ENCODE peak calls at places on chromosomes 7 and 10, in ten cellular contexts. One of them, this sample, is unnamed.

GRCh38 chr10:116741391-116742351 is 695 bp downstream of the HSPA12A start:
- DNase-seq in stimulated activated naive B cell treated with anti-CD40 and anti-IgM and Interleukin-4, amounts not matched to agents 10 μg/mL and 1 μg/mL and 100 μg/mL, for 72 hours: no peak
- DNase-seq in fibroblast of gingiva: no peak
- DNase-seq in stomach: no peak
- DNase-seq in PC-3: no peak
- DNase-seq in ELR: peak
- DNase-seq in activated T-helper 1 cell treated with anti-CD3 and anti-CD28 coated beads, Interleukin-2, amount 50 U/mL, for 16 hours: no peak
- DNase-seq in uterus: peak
- DNase-seq in T-helper 9 cell: no peak
- DNase-seq in amygdala: peak
- DNase-seq in this sample: no peak

GRCh38 chr7:18212788-18213187 is 185.1 kb upstream of the PRPS1L1 start:
- DNase-seq in fibroblast of gingiva: peak
- DNase-seq in amygdala: no peak
- DNase-seq in stimulated activated naive B cell treated with anti-CD40 and anti-IgM and Interleukin-4, amounts not matched to agents 10 μg/mL and 1 μg/mL and 100 μg/mL, for 72 hours: no peak
- DNase-seq in stomach: no peak
- DNase-seq in activated T-helper 1 cell treated with anti-CD3 and anti-CD28 coated beads, Interleukin-2, amount 50 U/mL, for 16 hours: no peak
- DNase-seq in ELR: no peak
- DNase-seq in uterus: peak
- DNase-seq in PC-3: no peak
- DNase-seq in T-helper 9 cell: no peak
- DNase-seq in this sample: no peak

GRCh38 chr7:38465946-38466345 is 165.2 kb downstream of the AMPH start:
- DNase-seq in uterus: no peak
- DNase-seq in stomach: no peak
- DNase-seq in T-helper 9 cell: no peak
- DNase-seq in activated T-helper 1 cell treated with anti-CD3 and anti-CD28 coated beads, Interleukin-2, amount 50 U/mL, for 16 hours: no peak
- DNase-seq in PC-3: no peak
- DNase-seq in amygdala: no peak
- DNase-seq in ELR: no peak
- DNase-seq in stimulated activated naive B cell treated with anti-CD40 and anti-IgM and Interleukin-4, amounts not matched to agents 10 μg/mL and 1 μg/mL and 100 μg/mL, for 72 hours: no peak
- DNase-seq in fibroblast of gingiva: peak
- DNase-seq in this sample: peak

GRCh38 chr7:131786204-131786603 is 229.8 kb upstream of the PODXL start:
- DNase-seq in fibroblast of gingiva: no peak
- DNase-seq in amygdala: no peak
- DNase-seq in stimulated activated naive B cell treated with anti-CD40 and anti-IgM and Interleukin-4, amounts not matched to agents 10 μg/mL and 1 μg/mL and 100 μg/mL, for 72 hours: no peak
- DNase-seq in PC-3: no peak
- DNase-seq in activated T-helper 1 cell treated with anti-CD3 and anti-CD28 coated beads, Interleukin-2, amount 50 U/mL, for 16 hours: no peak
- DNase-seq in uterus: no peak
- DNase-seq in T-helper 9 cell: no peak
- DNase-seq in ELR: no peak
- DNase-seq in stomach: no peak
- DNase-seq in this sample: peak

GRCh38 chr7:45579386-45579785 is 5.2 kb downstream of the ADCY1 start:
- DNase-seq in stomach: no peak
- DNase-seq in ELR: no peak
- DNase-seq in T-helper 9 cell: no peak
- DNase-seq in fibroblast of gingiva: no peak
- DNase-seq in stimulated activated naive B cell treated with anti-CD40 and anti-IgM and Interleukin-4, amounts not matched to agents 10 μg/mL and 1 μg/mL and 100 μg/mL, for 72 hours: no peak
- DNase-seq in activated T-helper 1 cell treated with anti-CD3 and anti-CD28 coated beads, Interleukin-2, amount 50 U/mL, for 16 hours: no peak
- DNase-seq in PC-3: no peak
- DNase-seq in amygdala: no peak
- DNase-seq in uterus: no peak
- DNase-seq in this sample: no peak

GRCh38 chr10:12308102-12308501 is 41.2 kb upstream of the CAMK1D start:
- DNase-seq in PC-3: no peak
- DNase-seq in stomach: no peak
- DNase-seq in ELR: no peak
- DNase-seq in T-helper 9 cell: no peak
- DNase-seq in amygdala: no peak
- DNase-seq in stimulated activated naive B cell treated with anti-CD40 and anti-IgM and Interleukin-4, amounts not matched to agents 10 μg/mL and 1 μg/mL and 100 μg/mL, for 72 hours: no peak
- DNase-seq in fibroblast of gingiva: no peak
- DNase-seq in uterus: no peak
- DNase-seq in activated T-helper 1 cell treated with anti-CD3 and anti-CD28 coated beads, Interleukin-2, amount 50 U/mL, for 16 hours: no peak
- DNase-seq in this sample: peak

GRCh38 chr10:55627526-55628170 is 733.4 kb downstream of the ZWINT start:
- DNase-seq in ELR: no peak
- DNase-seq in fibroblast of gingiva: no peak
- DNase-seq in stomach: no peak
- DNase-seq in uterus: no peak
- DNase-seq in amygdala: no peak
- DNase-seq in PC-3: no peak
- DNase-seq in activated T-helper 1 cell treated with anti-CD3 and anti-CD28 coated beads, Interleukin-2, amount 50 U/mL, for 16 hours: no peak
- DNase-seq in stimulated activated naive B cell treated with anti-CD40 and anti-IgM and Interleukin-4, amounts not matched to agents 10 μg/mL and 1 μg/mL and 100 μg/mL, for 72 hours: no peak
- DNase-seq in T-helper 9 cell: no peak
- DNase-seq in this sample: no peak

GRCh38 chr7:55048221-55048859 is 29.5 kb downstream of the EGFR start:
- DNase-seq in stomach: peak
- DNase-seq in T-helper 9 cell: no peak
- DNase-seq in activated T-helper 1 cell treated with anti-CD3 and anti-CD28 coated beads, Interleukin-2, amount 50 U/mL, for 16 hours: no peak
- DNase-seq in uterus: no peak
- DNase-seq in stimulated activated naive B cell treated with anti-CD40 and anti-IgM and Interleukin-4, amounts not matched to agents 10 μg/mL and 1 μg/mL and 100 μg/mL, for 72 hours: no peak
- DNase-seq in ELR: no peak
- DNase-seq in fibroblast of gingiva: no peak
- DNase-seq in PC-3: peak
- DNase-seq in amygdala: no peak
- DNase-seq in this sample: no peak

GRCh38 chr10:87860156-87860795 is 3.1 kb downstream of the KLLN start:
- DNase-seq in T-helper 9 cell: no peak
- DNase-seq in amygdala: peak
- DNase-seq in PC-3: peak
- DNase-seq in fibroblast of gingiva: peak
- DNase-seq in ELR: peak
- DNase-seq in stomach: no peak
- DNase-seq in uterus: no peak
- DNase-seq in stimulated activated naive B cell treated with anti-CD40 and anti-IgM and Interleukin-4, amounts not matched to agents 10 μg/mL and 1 μg/mL and 100 μg/mL, for 72 hours: no peak
- DNase-seq in activated T-helper 1 cell treated with anti-CD3 and anti-CD28 coated beads, Interleukin-2, amount 50 U/mL, for 16 hours: no peak
- DNase-seq in this sample: peak

This sample was measured in HT1080.